ENCODE peak calls at places on chromosomes 2 and 18, in six cellular contexts. B is iPS-NIHi11; F is BE2C; Y is globus pallidus; G is activated CD4-positive, alpha-beta T cell treated with anti-CD3 and anti-CD28 coated beads, Interleukin-2, amount 50 U/mL, for 48 hours; I is foreskin fibroblast. P is an unnamed sample.

GRCh38 chr2:71620116-71620515 is 166.8 kb downstream of the DYSF start:
- DNase-seq in Y (no peak), F (no peak), I (no peak), G (no peak), B (peak; percentile 5), P (no peak)

GRCh38 chr2:63189026-63189425 is 138.4 kb downstream of the OTX1 start:
- DNase-seq in F (peak; percentile 43), B (peak; percentile 60), I (peak; percentile 13), Y (no peak), G (no peak), P (peak; percentile 48)

GRCh38 chr2:207245526-207245925 is 79.8 kb upstream of the KLF7 start:
- DNase-seq in B (peak; percentile 17), Y (no peak), F (no peak), I (no peak), G (no peak), P (no peak)

GRCh38 chr2:201353116-201353515 is 4.0 kb downstream of the FLACC1 start:
- DNase-seq in I (no peak), Y (no peak), B (no peak), F (no peak), G (no peak), P (no peak)

GRCh38 chr2:164992818-164993217 is 37.5 kb upstream of the SLC38A11 start:
- DNase-seq in B (peak; percentile 15), F (peak; percentile 49), I (peak; percentile 77), Y (peak; percentile 74), G (peak; percentile 32), P (peak; percentile 30)

GRCh38 chr2:14255135-14255820 is 377.2 kb upstream of the LRATD1 start:
- DNase-seq in Y (no peak), G (no peak), I (no peak), F (peak; percentile 95), B (peak; percentile 27), P (no peak)

GRCh38 chr18:35680139-35680551 is 98.6 kb downstream of the GALNT1 start:
- DNase-seq in I (no peak), G (no peak), F (no peak), B (no peak), Y (no peak), P (no peak)

GRCh38 chr2:146940016-146940685 is 904.7 kb upstream of the ACVR2A start:
- DNase-seq in I (peak; percentile 25), G (no peak), Y (no peak), B (no peak), F (no peak), P (peak; percentile 3)

GRCh38 chr2:240981871-240982800 is 16.3 kb upstream of the SNED1 start:
- DNase-seq in G (no peak), F (peak; percentile 12), Y (no peak), B (no peak), I (no peak), P (no peak)

GRCh38 chr2:9163306-9164111 is 43.1 kb upstream of the ASAP2 start:
- DNase-seq in Y (no peak), I (no peak), F (no peak), B (no peak), G (no peak), P (peak; percentile 31)

GRCh38 chr2:229141626-229142025 is 129.5 kb downstream of the PID1 start:
- DNase-seq in F (no peak), G (no peak), B (no peak), Y (no peak), I (peak; percentile 71), P (peak; percentile 29)

GRCh38 chr2:37653805-37654378 is 17.6 kb downstream of the CDC42EP3 start:
- DNase-seq in F (no peak), Y (no peak), I (no peak), B (no peak), G (peak; percentile 57), P (no peak)

P was measured in AG08396.